ENCODE peak calls at places on chromosomes 3 and 15, in four cellular contexts. Z, J, M and U are unnamed samples.

GRCh38 chr15:68399096-68400065 is 32.6 kb downstream of the ITGA11 start:
- DNase-seq in Z (no peak), J (no peak), M (no peak), U (no peak)

GRCh38 chr15:94004697-94005096 is 226.7 kb upstream of the MCTP2 start:
- DNase-seq in Z (no peak), J (no peak), M (no peak), U (peak)

GRCh38 chr15:72183781-72184164 is 13.8 kb downstream of the GRAMD2A start:
- DNase-seq in Z (no peak), J (no peak), M (no peak), U (no peak)

GRCh38 chr3:187968883-187969580 is 184.9 kb upstream of the LPP start:
- DNase-seq in Z (no peak), J (no peak), M (peak), U (peak)

GRCh38 chr3:71724584-71725278 is 471 bp downstream of the EIF4E3 start:
- DNase-seq in Z (peak), J (no peak), M (peak), U (no peak)

GRCh38 chr3:103813955-103814354 is 1379.1 kb downstream of the ZPLD1 start:
- DNase-seq in Z (no peak), J (no peak), M (no peak), U (no peak)

GRCh38 chr3:106167728-106168127 is 298.9 kb upstream of the CBLB start:
- DNase-seq in Z (no peak), J (no peak), M (no peak), U (no peak)

GRCh38 chr3:71583569-71584215 is at the start of gene FOXP1:
- DNase-seq in Z (peak), J (peak), M (peak), U (peak)

GRCh38 chr15:50126072-50126471 is 7.0 kb upstream of the ATP8B4 start:
- DNase-seq in Z (no peak), J (no peak), M (no peak), U (no peak)

GRCh38 chr3:194930439-194931204 is 244.9 kb downstream of the FAM43A start:
- DNase-seq in Z (no peak), J (no peak), M (no peak), U (peak)

GRCh38 chr3:146152841-146153240 is 8.1 kb downstream of the PLOD2 start:
- DNase-seq in Z (no peak), J (no peak), M (no peak), U (peak)

GRCh38 chr15:71141572-71141971 is 26.3 kb downstream of the THSD4 start:
- DNase-seq in Z (no peak), J (no peak), M (no peak), U (no peak)

GRCh38 chr3:154904328-154904727 is 175.8 kb upstream of the MME start:
- DNase-seq in Z (no peak), J (peak), M (no peak), U (peak)

GRCh38 chr3:123275691-123276090 is 73.9 kb downstream of the SEC22A start:
- DNase-seq in Z (no peak), J (no peak), M (no peak), U (no peak)

GRCh38 chr15:28984421-28985375 is 98.9 kb downstream of the APBA2 start:
- DNase-seq in Z (peak), J (no peak), M (no peak), U (no peak)

GRCh38 chr15:76576526-76577279 is 240.1 kb downstream of the ISL2 start:
- DNase-seq in Z (peak), J (no peak), M (peak), U (no peak)

GRCh38 chr3:187150599-187150998 is 11.3 kb upstream of the RPL39L start:
- DNase-seq in Z (peak), J (no peak), M (no peak), U (peak)

GRCh38 chr3:48187579-48188265 is 495 bp downstream of the CDC25A start:
- DNase-seq in Z (peak), J (peak), M (peak), U (no peak)

GRCh38 chr3:53144446-53144845 is 14.2 kb upstream of the RFT1 start:
- DNase-seq in Z (no peak), J (no peak), M (no peak), U (no peak)